ENCODE peak calls at places on chromosomes 1 and 21, in five cellular contexts. One of them, this sample, is unnamed.

GRCh38 chr1:1322952-1323351 is 1.5 kb downstream of the INTS11 start:
- DNase-seq in esophagus muscularis mucosa: no peak
- DNase-seq in GM23338: no peak
- DNase-seq in HCT116: no peak
- DNase-seq in HL-60: no peak
- DNase-seq in this sample: no peak

GRCh38 chr1:1373051-1373450 is 2.0 kb downstream of the AURKAIP1 start:
- DNase-seq in esophagus muscularis mucosa: no peak
- DNase-seq in GM23338: no peak
- DNase-seq in HCT116: no peak
- DNase-seq in HL-60: no peak
- DNase-seq in this sample: no peak

GRCh38 chr1:53001128-53001527 is 60.9 kb upstream of the PODN start:
- DNase-seq in esophagus muscularis mucosa: no peak
- DNase-seq in GM23338: no peak
- DNase-seq in HCT116: no peak
- DNase-seq in HL-60: peak
- DNase-seq in this sample: no peak

GRCh38 chr1:46653405-46653853 is 14.7 kb downstream of the ATPAF1 start:
- DNase-seq in esophagus muscularis mucosa: no peak
- DNase-seq in GM23338: no peak
- DNase-seq in HCT116: no peak
- DNase-seq in HL-60: no peak
- DNase-seq in this sample: no peak

GRCh38 chr21:29849735-29850176 is 90.0 kb downstream of the GRIK1 start:
- DNase-seq in esophagus muscularis mucosa: no peak
- DNase-seq in GM23338: peak
- DNase-seq in HCT116: no peak
- DNase-seq in HL-60: peak
- DNase-seq in this sample: peak

GRCh38 chr1:67503974-67504373 is 73.8 kb upstream of the SERBP1 start:
- DNase-seq in esophagus muscularis mucosa: no peak
- DNase-seq in GM23338: no peak
- DNase-seq in HCT116: no peak
- DNase-seq in HL-60: no peak
- DNase-seq in this sample: no peak

GRCh38 chr1:61083799-61084385 is 1.5 kb downstream of the NFIA start:
- DNase-seq in esophagus muscularis mucosa: no peak
- DNase-seq in GM23338: peak
- DNase-seq in HCT116: no peak
- DNase-seq in HL-60: no peak
- DNase-seq in this sample: no peak

GRCh38 chr21:44058981-44059380 is 46.9 kb downstream of the TRAPPC10 start:
- DNase-seq in esophagus muscularis mucosa: no peak
- DNase-seq in GM23338: no peak
- DNase-seq in HCT116: no peak
- DNase-seq in HL-60: no peak
- DNase-seq in this sample: no peak

DNA sequence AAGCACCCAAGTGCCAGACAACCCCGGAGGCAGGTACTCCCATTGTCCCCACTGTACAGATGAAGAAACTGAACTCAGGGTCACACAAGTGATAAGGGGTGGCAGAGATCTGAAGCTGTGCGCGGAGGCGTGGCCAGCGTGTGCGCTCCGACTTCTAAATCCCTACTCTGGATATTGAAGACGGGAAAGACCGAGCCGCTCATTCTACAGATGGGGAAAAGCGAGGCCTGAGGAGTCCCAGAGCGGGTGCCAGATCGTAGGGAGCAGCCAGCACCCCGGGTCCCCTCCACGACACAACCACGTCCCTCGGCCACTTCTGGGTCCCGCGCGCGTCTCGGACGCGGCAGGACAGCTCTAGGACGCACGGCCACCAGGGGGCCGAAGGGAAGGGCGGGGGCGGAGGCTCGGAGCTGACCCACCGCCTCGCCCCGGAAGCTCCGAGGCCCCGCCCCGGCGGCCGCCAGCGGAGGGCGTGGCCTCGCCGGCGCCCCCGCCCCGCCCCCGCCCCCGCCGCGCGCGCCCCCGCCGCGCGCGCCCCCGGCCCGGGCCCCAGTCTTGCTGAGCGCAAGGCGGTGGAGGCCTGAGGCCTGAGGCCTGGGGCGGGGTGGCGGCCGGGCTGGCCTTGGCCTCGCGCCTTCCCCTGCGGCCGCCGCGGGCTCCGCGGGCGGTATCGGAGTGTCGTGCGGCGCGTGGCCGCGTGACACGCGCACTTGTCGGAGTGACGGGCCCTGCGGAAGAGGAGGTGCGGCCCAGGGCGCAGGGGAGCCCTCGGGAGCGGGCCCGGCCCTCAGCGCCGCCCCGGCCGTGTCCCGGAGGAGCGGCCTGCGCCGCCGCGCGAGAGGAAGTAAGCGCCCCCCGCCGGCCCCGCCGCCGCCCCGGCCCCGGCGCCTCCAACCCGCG is at the start of gene H6PD:
- DNase-seq in esophagus muscularis mucosa: no peak
- DNase-seq in GM23338: peak
- DNase-seq in HCT116: peak
- DNase-seq in HL-60: peak
- DNase-seq in this sample: no peak
- TF ChIP-seq POLR2AphosphoS5 in esophagus muscularis mucosa: peak
- TF ChIP-seq POLR2AphosphoS5 in GM23338: peak
- TF ChIP-seq POLR2AphosphoS5 in HCT116: peak
- TF ChIP-seq POLR2AphosphoS5 in HL-60: no peak
- TF ChIP-seq POLR2AphosphoS5 in this sample: no peak

DNA sequence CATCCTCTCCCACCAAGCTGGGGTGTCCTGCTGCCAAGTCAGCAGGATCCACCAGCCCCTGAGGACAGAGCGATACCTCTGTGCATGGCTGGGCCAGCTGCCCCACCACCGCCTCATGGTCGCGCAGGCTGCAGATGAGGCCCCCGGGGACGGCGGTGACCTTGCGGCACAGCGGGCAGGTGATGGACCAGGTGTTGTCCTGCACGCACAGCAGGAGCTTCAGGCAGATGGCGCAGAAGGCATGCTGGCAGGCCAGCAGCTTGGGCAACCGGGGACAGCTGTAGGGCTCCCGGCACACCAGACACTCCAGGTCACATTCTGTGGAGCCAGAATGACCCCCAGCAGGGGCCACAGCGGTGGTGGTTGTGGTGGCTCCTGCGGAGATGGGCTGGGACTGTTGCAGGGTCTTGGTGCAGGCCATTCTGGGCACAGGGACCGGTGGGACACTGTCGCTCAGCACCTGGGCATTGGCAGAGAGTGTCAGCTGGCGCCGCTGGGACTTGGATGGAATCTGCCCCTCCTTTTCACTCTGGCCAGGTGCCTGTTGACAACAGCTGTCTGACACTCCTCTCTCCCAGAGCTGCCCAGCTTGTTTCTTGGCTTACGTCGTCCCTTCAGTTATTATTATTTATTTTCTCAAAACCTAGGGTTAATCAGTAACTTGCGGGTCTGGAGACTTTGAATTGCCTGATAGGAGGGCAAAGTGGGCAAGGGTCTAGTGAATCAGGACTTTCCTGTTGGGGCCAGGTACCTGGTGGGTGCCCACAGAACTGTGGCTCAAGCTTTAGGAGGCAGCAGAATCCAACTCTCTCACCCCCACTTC is at the start of gene RNF186:
- DNase-seq in esophagus muscularis mucosa: no peak
- DNase-seq in GM23338: no peak
- DNase-seq in HCT116: no peak
- DNase-seq in HL-60: no peak
- DNase-seq in this sample: no peak
- H3K27ac ChIP-seq in esophagus muscularis mucosa: no peak
- H3K27ac ChIP-seq in GM23338: peak
- H3K27ac ChIP-seq in HCT116: no peak
- H3K27ac ChIP-seq in HL-60: no peak
- H3K27ac ChIP-seq in this sample: no peak

GRCh38 chr1:24348196-24348595 is 29.0 kb downstream of the GRHL3 start:
- DNase-seq in esophagus muscularis mucosa: no peak
- DNase-seq in GM23338: no peak
- DNase-seq in HCT116: no peak
- DNase-seq in HL-60: no peak
- DNase-seq in this sample: no peak

GRCh38 chr1:24347159-24347931 is 28.2 kb downstream of the GRHL3 start:
- DNase-seq in esophagus muscularis mucosa: no peak
- DNase-seq in GM23338: no peak
- DNase-seq in HCT116: no peak
- DNase-seq in HL-60: no peak
- DNase-seq in this sample: no peak

GRCh38 chr1:24343412-24344089 is 24.4 kb downstream of the GRHL3 start:
- DNase-seq in esophagus muscularis mucosa: no peak
- DNase-seq in GM23338: no peak
- DNase-seq in HCT116: no peak
- DNase-seq in HL-60: no peak
- DNase-seq in this sample: no peak

GRCh38 chr1:24344090-24344742 is 25.1 kb downstream of the GRHL3 start:
- DNase-seq in esophagus muscularis mucosa: no peak
- DNase-seq in GM23338: no peak
- DNase-seq in HCT116: no peak
- DNase-seq in HL-60: no peak
- DNase-seq in this sample: no peak

GRCh38 chr1:24345334-24345733 is 26.2 kb downstream of the GRHL3 start:
- DNase-seq in esophagus muscularis mucosa: no peak
- DNase-seq in GM23338: no peak
- DNase-seq in HCT116: no peak
- DNase-seq in HL-60: no peak
- DNase-seq in this sample: no peak
- TF ChIP-seq POLR2AphosphoS5 in esophagus muscularis mucosa: no peak
- TF ChIP-seq POLR2AphosphoS5 in GM23338: no peak
- TF ChIP-seq POLR2AphosphoS5 in HCT116: no peak
- TF ChIP-seq POLR2AphosphoS5 in HL-60: no peak
- TF ChIP-seq POLR2AphosphoS5 in this sample: no peak

GRCh38 chr1:88274431-88274830 is 409.6 kb upstream of the PKN2 start:
- DNase-seq in esophagus muscularis mucosa: no peak
- DNase-seq in GM23338: no peak
- DNase-seq in HCT116: no peak
- DNase-seq in HL-60: no peak
- DNase-seq in this sample: no peak

GRCh38 chr1:88276158-88276557 is 407.9 kb upstream of the PKN2 start:
- DNase-seq in esophagus muscularis mucosa: no peak
- DNase-seq in GM23338: no peak
- DNase-seq in HCT116: no peak
- DNase-seq in HL-60: no peak
- DNase-seq in this sample: no peak

DNA sequence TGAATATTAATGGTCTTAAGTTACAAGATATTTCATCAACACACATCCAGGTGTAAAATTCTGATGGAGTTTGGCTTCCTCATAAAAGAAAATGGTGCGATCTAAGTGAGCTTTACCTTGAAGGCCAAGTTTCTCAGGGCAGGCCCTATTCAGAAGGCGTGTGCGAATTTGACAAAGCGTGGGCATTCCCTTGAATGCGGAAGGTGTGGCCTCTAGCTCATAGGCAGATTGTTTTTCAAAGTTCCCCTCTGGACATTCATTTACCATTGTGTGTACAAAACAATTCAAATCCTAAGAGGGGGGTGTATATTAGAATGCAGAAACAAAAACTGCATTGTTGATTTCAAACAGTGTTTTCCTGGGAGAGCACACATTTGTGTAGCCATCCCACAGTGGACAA is 411.9 kb upstream of the PKN2 start:
- DNase-seq in esophagus muscularis mucosa: no peak
- DNase-seq in GM23338: no peak
- DNase-seq in HCT116: no peak
- DNase-seq in HL-60: no peak
- DNase-seq in this sample: no peak
- H3K27ac ChIP-seq in esophagus muscularis mucosa: no peak
- H3K27ac ChIP-seq in GM23338: no peak
- H3K27ac ChIP-seq in HCT116: no peak
- H3K27ac ChIP-seq in HL-60: no peak
- H3K27ac ChIP-seq in this sample: no peak

DNA sequence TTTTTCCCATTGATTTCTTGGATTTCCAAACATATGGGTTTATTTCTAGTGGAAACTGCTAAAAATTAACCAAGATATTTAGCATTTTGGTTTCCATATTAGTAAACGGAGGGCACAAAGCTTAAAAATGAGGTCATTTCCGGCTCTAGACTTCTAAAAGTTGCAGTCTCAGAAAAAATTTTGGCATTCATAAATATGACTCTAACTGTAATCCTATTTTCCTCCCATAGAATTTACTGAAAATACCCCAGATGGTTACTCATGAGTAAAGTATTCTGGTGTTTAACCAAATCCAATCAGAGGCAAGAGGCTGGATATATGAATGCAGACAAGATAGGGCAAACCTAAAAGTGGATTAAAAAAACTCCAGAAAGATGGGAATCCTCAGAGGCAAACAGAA is 90.0 kb upstream of the BCL10 start:
- DNase-seq in esophagus muscularis mucosa: no peak
- DNase-seq in GM23338: no peak
- DNase-seq in HCT116: no peak
- DNase-seq in HL-60: no peak
- DNase-seq in this sample: no peak
- TF ChIP-seq POLR2AphosphoS5 in esophagus muscularis mucosa: no peak
- TF ChIP-seq POLR2AphosphoS5 in GM23338: no peak
- TF ChIP-seq POLR2AphosphoS5 in HCT116: no peak
- TF ChIP-seq POLR2AphosphoS5 in HL-60: no peak
- TF ChIP-seq POLR2AphosphoS5 in this sample: no peak

GRCh38 chr1:15578921-15579682 is 5.7 kb downstream of the AGMAT start:
- DNase-seq in esophagus muscularis mucosa: no peak
- DNase-seq in GM23338: no peak
- DNase-seq in HCT116: no peak
- DNase-seq in HL-60: no peak
- DNase-seq in this sample: no peak
- H3K27ac ChIP-seq in esophagus muscularis mucosa: no peak
- H3K27ac ChIP-seq in GM23338: no peak
- H3K27ac ChIP-seq in HCT116: no peak
- H3K27ac ChIP-seq in HL-60: no peak
- H3K27ac ChIP-seq in this sample: no peak

GRCh38 chr1:240672132-240672811 is 60.3 kb upstream of the GREM2 start:
- DNase-seq in esophagus muscularis mucosa: peak
- DNase-seq in GM23338: no peak
- DNase-seq in HCT116: no peak
- DNase-seq in HL-60: no peak
- DNase-seq in this sample: no peak

GRCh38 chr1:240663160-240663879 is 51.4 kb upstream of the GREM2 start:
- DNase-seq in esophagus muscularis mucosa: no peak
- DNase-seq in GM23338: no peak
- DNase-seq in HCT116: no peak
- DNase-seq in HL-60: no peak
- DNase-seq in this sample: no peak

GRCh38 chr1:240667351-240667750 is 55.4 kb upstream of the GREM2 start:
- DNase-seq in esophagus muscularis mucosa: no peak
- DNase-seq in GM23338: no peak
- DNase-seq in HCT116: no peak
- DNase-seq in HL-60: no peak
- DNase-seq in this sample: no peak

GRCh38 chr1:240666548-240667198 is 54.7 kb upstream of the GREM2 start:
- DNase-seq in esophagus muscularis mucosa: no peak
- DNase-seq in GM23338: no peak
- DNase-seq in HCT116: no peak
- DNase-seq in HL-60: no peak
- DNase-seq in this sample: no peak
- TF ChIP-seq POLR2AphosphoS5 in esophagus muscularis mucosa: no peak
- TF ChIP-seq POLR2AphosphoS5 in GM23338: no peak
- TF ChIP-seq POLR2AphosphoS5 in HCT116: no peak
- TF ChIP-seq POLR2AphosphoS5 in HL-60: no peak
- TF ChIP-seq POLR2AphosphoS5 in this sample: no peak